ENCODE peak calls at places on chromosomes 6 and 20, in four cellular contexts. L is activated naive CD8-positive, alpha-beta T cell treated with anti-CD3 and anti-CD28 coated beads, Interleukin-2, amount 10 ng/mL, durations not matched to agents 7 days and 5 days; F is stimulated activated CD4-positive, alpha-beta T cell treated with anti-CD3 and anti-CD28 coated beads, Interleukin-4, amount 100 ng/mL, for 4 hours; A is CD4-positive, alpha-beta T cell. U is an unnamed sample.

GRCh38 chr6:9766240-9766915 is 648.5 kb downstream of the TFAP2A start:
- DNase-seq in F (no peak), A (no peak), L (no peak), U (no peak)

GRCh38 chr20:15909995-15910394 is 663.3 kb downstream of the KIF16B start:
- DNase-seq in A (no peak), F (no peak), L (no peak), U (no peak)

GRCh38 chr6:45657243-45657642 is 279.5 kb upstream of the SUPT3H start:
- DNase-seq in A (no peak), F (no peak), L (no peak), U (no peak)

GRCh38 chr20:49568491-49569151 is 684 bp upstream of the PTGIS start:
- DNase-seq in L (no peak), A (no peak), F (no peak), U (no peak)

GRCh38 chr6:34189806-34190503 is 44.1 kb upstream of the GRM4 start:
- DNase-seq in F (peak; percentile 48), A (peak; percentile 61), L (no peak), U (no peak)

GRCh38 chr6:73134588-73134987 is 90.7 kb downstream of the KHDC1L start:
- DNase-seq in L (peak; percentile 36), F (no peak), A (no peak), U (no peak)

GRCh38 chr20:276620-277495 is 13.7 kb downstream of the C20orf96 start:
- DNase-seq in L (no peak), A (no peak), F (no peak), U (no peak)

GRCh38 chr6:99746261-99746895 is 139.7 kb downstream of the PRDM13 start:
- DNase-seq in F (peak; percentile 5), L (no peak), A (peak; percentile 17), U (peak; percentile 16)

GRCh38 chr20:59583428-59584277 is 20.7 kb upstream of the PHACTR3 start:
- DNase-seq in L (no peak), A (no peak), F (no peak), U (no peak)

GRCh38 chr6:44678252-44678935 is 290.9 kb downstream of the CDC5L start:
- DNase-seq in L (no peak), A (no peak), F (no peak), U (no peak)

GRCh38 chr6:2351807-2352431 is 106.5 kb upstream of the GMDS start:
- DNase-seq in F (no peak), L (no peak), A (no peak), U (no peak)

GRCh38 chr6:53111865-53112264 is 36.8 kb downstream of the GCM1 start:
- DNase-seq in A (no peak), L (no peak), F (no peak), U (no peak)

GRCh38 chr20:18388860-18389259 is 78.0 kb downstream of the DZANK1 start:
- DNase-seq in A (no peak), F (no peak), L (no peak), U (no peak)